ENCODE peak calls at places on chromosomes 4 and X, in ten cellular contexts. V is testis, G is IMR-90, S is Peyer's patch, F is transverse colon, H is tibial nerve, B is ovary, W is suprapubic skin, M is body of pancreas, U is A549. Z is an unnamed sample.
A peak's percentile ranks its signal among the peaks of the same experiment; 100 is the strongest.

GRCh38 chr4:83011779-83012630 is 1.4 kb upstream of the LIN54 start:
- DNase-seq in F (peak; percentile 37), V (peak; percentile 49), U (no peak), H (no peak), M (peak; percentile 51), B (no peak), G (peak; percentile 24), S (peak; percentile 61), W (peak; percentile 80), Z (peak; percentile 40)

GRCh38 chr4:154491731-154492249 is at the start of gene DCHS2:
- DNase-seq in B (peak; percentile 56), S (peak; percentile 59), F (peak; percentile 24), M (no peak), H (no peak), U (peak; percentile 12), V (no peak), W (peak; percentile 57), G (no peak), Z (no peak)

GRCh38 chr4:174190832-174191500 is 92.5 kb downstream of the FBXO8 start:
- DNase-seq in F (no peak), V (no peak), W (no peak), B (no peak), U (no peak), M (no peak), H (no peak), G (no peak), S (no peak), Z (no peak)

GRCh38 chr4:112516401-112517066 is 554 bp upstream of the NEUROG2 start:
- DNase-seq in V (peak; percentile 33), S (no peak), F (no peak), G (no peak), W (no peak), M (peak; percentile 14), U (no peak), H (no peak), B (no peak), Z (no peak)

GRCh38 chrX:18348047-18348446 is 6.4 kb downstream of the SCML2 start:
- DNase-seq in V (no peak), G (no peak), B (no peak), M (no peak), H (no peak), F (no peak), U (no peak), W (no peak), S (no peak), Z (no peak)

GRCh38 chrX:47586043-47586787 is 4.0 kb downstream of the TIMP1 start:
- DNase-seq in V (no peak), U (no peak), B (no peak), H (no peak), G (no peak), M (no peak), S (peak; percentile 36), F (no peak), W (no peak), Z (no peak)

GRCh38 chr4:17347445-17347844 is 164.4 kb downstream of the QDPR start:
- DNase-seq in M (no peak), B (no peak), F (no peak), H (no peak), V (no peak), W (no peak), G (peak; percentile 19), U (peak; percentile 3), S (no peak), Z (no peak)

GRCh38 chrX:152601848-152602616 is 35.7 kb upstream of the GABRQ start:
- DNase-seq in S (no peak), G (no peak), W (no peak), U (no peak), V (no peak), F (no peak), H (no peak), M (no peak), B (no peak), Z (no peak)

GRCh38 chr4:72076562-72076961 is 44.8 kb downstream of the NPFFR2 start:
- DNase-seq in H (no peak), V (no peak), U (no peak), F (no peak), G (no peak), B (no peak), S (no peak), W (no peak), M (no peak), Z (no peak)

GRCh38 chr4:128574706-128575105 is 234.8 kb upstream of the JADE1 start:
- DNase-seq in V (peak; percentile 94), B (peak; percentile 36), H (peak; percentile 46), M (peak; percentile 87), S (peak; percentile 89), F (peak; percentile 84), U (peak; percentile 52), G (peak; percentile 68), W (no peak), Z (peak; percentile 33)

GRCh38 chrX:51461053-51462050 is 35.0 kb downstream of the NUDT11 start:
- DNase-seq in S (peak; percentile 47), B (no peak), F (no peak), U (peak; percentile 12), W (no peak), M (no peak), H (no peak), V (peak; percentile 54), G (peak; percentile 42), Z (no peak)

GRCh38 chr4:94357624-94358023 is 15.0 kb upstream of the HPGDS start:
- DNase-seq in F (no peak), W (no peak), B (no peak), U (no peak), G (peak; percentile 27), V (no peak), S (no peak), M (no peak), H (no peak), Z (no peak)

GRCh38 chr4:110621839-110622751 is 782 bp downstream of the PITX2 start:
- DNase-seq in S (no peak), B (no peak), V (no peak), H (no peak), F (no peak), U (no peak), M (no peak), W (no peak), G (no peak), Z (no peak)

GRCh38 chr4:16852644-16853043 is 45.8 kb downstream of the LDB2 start:
- DNase-seq in M (no peak), W (no peak), F (no peak), U (no peak), G (peak; percentile 52), H (no peak), S (no peak), V (no peak), B (no peak), Z (no peak)

GRCh38 chr4:67702166-67702565 is 1.2 kb upstream of the UBA6 start:
- DNase-seq in F (no peak), B (no peak), H (no peak), W (no peak), M (no peak), S (no peak), U (no peak), G (no peak), V (no peak), Z (no peak)

DNA sequence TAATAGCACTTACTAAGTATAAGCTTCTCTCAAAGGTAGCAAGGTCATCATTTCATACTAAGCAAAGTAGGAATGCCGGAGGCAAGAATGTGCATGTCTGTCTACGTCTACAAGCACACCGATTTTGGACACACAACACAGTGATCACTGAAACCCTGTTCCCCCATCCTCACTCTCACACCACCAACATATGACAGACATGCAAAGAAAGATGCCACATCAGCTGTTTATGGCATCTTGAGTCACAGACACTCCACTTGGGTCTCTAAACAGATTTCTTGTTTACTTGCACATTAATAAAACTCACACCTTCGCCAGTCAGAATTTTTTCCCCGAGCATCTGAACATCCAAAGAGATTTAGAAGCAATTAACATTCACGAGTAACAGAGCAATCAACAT is 324.2 kb downstream of the DHX15 start:
- DNase-seq in M (no peak), F (no peak), U (no peak), B (no peak), W (no peak), H (no peak), G (no peak), S (no peak), V (no peak), Z (no peak)
- H3K4me1 ChIP-seq in M (no peaks in the 10 kb centered on the region), F (no peaks in the 10 kb centered on the region), U (no peaks in the 10 kb centered on the region), B (no peaks in the 10 kb centered on the region), W (no peaks in the 10 kb centered on the region), H (no peaks in the 10 kb centered on the region), G (no peaks in the 10 kb centered on the region), S (no peaks in the 10 kb centered on the region), V (no peaks in the 10 kb centered on the region), Z (no peaks in the 10 kb centered on the region)

GRCh38 chr4:48830706-48831531 is at the start of gene OCIAD1:
- DNase-seq in U (peak; percentile 93), M (peak; percentile 99), V (peak; percentile 99), S (peak; percentile 99), H (peak; percentile 94), W (peak; percentile 98), B (peak; percentile 95), G (peak; percentile 100), F (peak; percentile 98), Z (peak; percentile 99)
- TF ChIP-seq POLR2A in U (peak; percentile 52), M (peak; percentile 62), V (no peak), S (no peak), H (peak; percentile 10), W (peak; percentile 43), B (peak; percentile 37), G (peak; percentile 71), F (peak; percentile 40), Z (peak; percentile 65)

DNA sequence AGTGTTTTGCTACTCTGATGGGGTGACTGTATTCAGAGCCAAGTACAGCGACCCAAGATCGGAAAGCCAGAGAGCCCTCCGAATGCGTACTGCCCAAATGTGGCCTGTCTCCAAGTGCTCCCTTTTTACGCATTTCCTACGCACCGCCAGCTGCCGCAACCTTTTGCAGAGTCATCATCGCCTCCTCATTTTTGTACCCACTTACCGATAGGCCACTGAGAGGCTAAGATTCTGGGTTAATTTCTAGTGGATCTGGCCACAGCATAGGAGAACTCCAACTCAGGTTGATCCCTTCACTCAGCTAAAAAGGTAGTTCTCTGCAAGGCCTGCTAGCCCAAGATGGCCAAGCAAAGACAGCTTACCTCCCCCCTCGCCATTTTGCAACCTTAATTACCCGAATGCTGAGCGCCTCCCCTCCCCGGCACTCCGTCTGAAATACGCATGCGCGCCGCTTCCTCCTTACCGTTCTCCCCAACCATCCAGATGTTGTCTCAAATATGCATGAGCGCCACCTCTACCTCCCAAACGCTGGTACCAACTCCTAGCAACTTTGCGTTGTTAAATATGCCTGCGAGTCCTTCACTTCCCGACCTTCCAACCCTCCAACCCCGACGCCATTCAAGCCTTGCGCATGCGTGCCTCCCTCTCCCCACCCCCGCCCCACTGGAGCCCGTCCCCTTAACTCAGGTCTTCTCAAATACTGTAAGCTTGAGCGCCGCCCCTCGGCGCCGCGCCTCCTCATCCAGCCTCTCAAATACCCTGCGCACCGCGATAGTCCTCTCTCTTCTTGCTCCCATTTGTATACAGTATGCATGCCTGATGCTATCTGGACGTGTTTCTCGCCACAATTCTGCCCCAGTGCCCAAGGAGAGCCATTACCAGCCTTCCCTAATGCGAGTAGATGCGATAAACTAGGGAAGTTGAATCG is 11.8 kb upstream of the ZCCHC13 start:
- DNase-seq in S (peak; percentile 95), V (peak; percentile 95), H (peak; percentile 86), F (peak; percentile 89), W (peak; percentile 89), U (peak; percentile 77), B (peak; percentile 84), M (peak; percentile 86), G (peak; percentile 87), Z (peak; percentile 89)
- TF ChIP-seq CTCF in S (no peak), V (no peak), H (no peak), F (no peak), W (no peak), U (peak; percentile 17), B (no peak), M (no peak), G (peak; percentile 28), Z (no peak)

GRCh38 chr4:185213341-185213740 is 3.9 kb downstream of the SNX25 start:
- DNase-seq in V (no peak), G (no peak), M (no peak), W (no peak), U (no peak), S (no peak), F (no peak), B (no peak), H (no peak), Z (no peak)
- H3K4me1 ChIP-seq in V (peaks cover 40% of the 10 kb centered on the region), G (peaks cover 6% of the 10 kb centered on the region), M (peaks cover 16% of the 10 kb centered on the region), W (peaks cover 21% of the 10 kb centered on the region), U (peaks cover 15% of the 10 kb centered on the region), S (peaks cover 4% of the 10 kb centered on the region), F (no peaks in the 10 kb centered on the region), B (peaks cover 5% of the 10 kb centered on the region), H (peaks cover 24% of the 10 kb centered on the region), Z (peaks cover 24% of the 10 kb centered on the region)